ENCODE peak calls at places on chromosome 10, in eight cellular contexts. One of them, this sample, is unnamed.

GRCh38 chr10:72260588-72261322 is 13.0 kb upstream of the DDIT4 start:
- DNase-seq in pons: peak
- DNase-seq in GM18507: peak
- DNase-seq in fibroblast of mammary gland: peak
- DNase-seq in astrocyte: peak
- DNase-seq in hepatocyte: peak
- DNase-seq in NCI-H2107: peak
- DNase-seq in astrocyte of the spinal cord: peak
- DNase-seq in this sample: peak

GRCh38 chr10:58995058-58995596 is 181.3 kb upstream of the PHYHIPL start:
- DNase-seq in NCI-H2107: no peak
- DNase-seq in GM18507: no peak
- DNase-seq in hepatocyte: no peak
- DNase-seq in astrocyte of the spinal cord: no peak
- DNase-seq in astrocyte: no peak
- DNase-seq in fibroblast of mammary gland: no peak
- DNase-seq in pons: no peak
- DNase-seq in this sample: no peak

GRCh38 chr10:100184426-100185219 is 1.2 kb downstream of the ERLIN1 start:
- DNase-seq in fibroblast of mammary gland: peak
- DNase-seq in hepatocyte: peak
- DNase-seq in GM18507: no peak
- DNase-seq in astrocyte: no peak
- DNase-seq in NCI-H2107: no peak
- DNase-seq in astrocyte of the spinal cord: peak
- DNase-seq in pons: peak
- DNase-seq in this sample: peak

GRCh38 chr10:80489371-80490112 is 35.4 kb downstream of the TSPAN14 start:
- DNase-seq in hepatocyte: no peak
- DNase-seq in pons: no peak
- DNase-seq in astrocyte of the spinal cord: no peak
- DNase-seq in fibroblast of mammary gland: no peak
- DNase-seq in NCI-H2107: no peak
- DNase-seq in astrocyte: no peak
- DNase-seq in GM18507: no peak
- DNase-seq in this sample: no peak

GRCh38 chr10:44950326-44951225 is 9.0 kb upstream of the RASSF4 start:
- DNase-seq in astrocyte: no peak
- DNase-seq in NCI-H2107: no peak
- DNase-seq in GM18507: no peak
- DNase-seq in fibroblast of mammary gland: no peak
- DNase-seq in pons: no peak
- DNase-seq in astrocyte of the spinal cord: no peak
- DNase-seq in hepatocyte: no peak
- DNase-seq in this sample: no peak

GRCh38 chr10:1366811-1367425 is 310.7 kb downstream of the WDR37 start:
- DNase-seq in GM18507: no peak
- DNase-seq in astrocyte of the spinal cord: no peak
- DNase-seq in astrocyte: no peak
- DNase-seq in pons: no peak
- DNase-seq in hepatocyte: no peak
- DNase-seq in NCI-H2107: no peak
- DNase-seq in fibroblast of mammary gland: no peak
- DNase-seq in this sample: no peak

GRCh38 chr10:80596391-80597257 is 58.9 kb downstream of the SH2D4B start:
- DNase-seq in GM18507: no peak
- DNase-seq in pons: no peak
- DNase-seq in hepatocyte: peak
- DNase-seq in fibroblast of mammary gland: peak
- DNase-seq in NCI-H2107: no peak
- DNase-seq in astrocyte: peak
- DNase-seq in astrocyte of the spinal cord: peak
- DNase-seq in this sample: peak

GRCh38 chr10:60576130-60577069 is 186.7 kb upstream of the ANK3 start:
- DNase-seq in NCI-H2107: no peak
- DNase-seq in GM18507: no peak
- DNase-seq in astrocyte of the spinal cord: no peak
- DNase-seq in astrocyte: no peak
- DNase-seq in fibroblast of mammary gland: no peak
- DNase-seq in hepatocyte: no peak
- DNase-seq in pons: no peak
- DNase-seq in this sample: no peak

GRCh38 chr10:110434477-110435096 is 63.1 kb upstream of the DUSP5 start:
- DNase-seq in astrocyte: no peak
- DNase-seq in fibroblast of mammary gland: no peak
- DNase-seq in pons: no peak
- DNase-seq in GM18507: no peak
- DNase-seq in astrocyte of the spinal cord: no peak
- DNase-seq in hepatocyte: no peak
- DNase-seq in NCI-H2107: no peak
- DNase-seq in this sample: no peak

GRCh38 chr10:92848441-92849233 is at the start of gene EXOC6:
- DNase-seq in GM18507: peak
- DNase-seq in NCI-H2107: peak
- DNase-seq in pons: peak
- DNase-seq in astrocyte of the spinal cord: peak
- DNase-seq in fibroblast of mammary gland: peak
- DNase-seq in hepatocyte: peak
- DNase-seq in astrocyte: peak
- DNase-seq in this sample: peak

GRCh38 chr10:71746344-71747037 is 26.8 kb downstream of the VSIR start:
- DNase-seq in astrocyte: no peak
- DNase-seq in astrocyte of the spinal cord: no peak
- DNase-seq in fibroblast of mammary gland: no peak
- DNase-seq in GM18507: no peak
- DNase-seq in pons: no peak
- DNase-seq in hepatocyte: peak
- DNase-seq in NCI-H2107: no peak
- DNase-seq in this sample: no peak

GRCh38 chr10:85665078-85665477 is 701.5 kb downstream of the GRID1 start:
- DNase-seq in pons: no peak
- DNase-seq in hepatocyte: no peak
- DNase-seq in fibroblast of mammary gland: no peak
- DNase-seq in astrocyte: no peak
- DNase-seq in astrocyte of the spinal cord: no peak
- DNase-seq in GM18507: no peak
- DNase-seq in NCI-H2107: no peak
- DNase-seq in this sample: no peak

GRCh38 chr10:49448924-49449323 is 53.0 kb upstream of the DRGX start:
- DNase-seq in fibroblast of mammary gland: peak
- DNase-seq in hepatocyte: no peak
- DNase-seq in GM18507: no peak
- DNase-seq in astrocyte: peak
- DNase-seq in pons: no peak
- DNase-seq in NCI-H2107: no peak
- DNase-seq in astrocyte of the spinal cord: no peak
- DNase-seq in this sample: peak

GRCh38 chr10:104076743-104077160 is 8.9 kb downstream of the COL17A1 start:
- DNase-seq in NCI-H2107: peak
- DNase-seq in astrocyte of the spinal cord: peak
- DNase-seq in GM18507: no peak
- DNase-seq in pons: peak
- DNase-seq in astrocyte: no peak
- DNase-seq in hepatocyte: peak
- DNase-seq in fibroblast of mammary gland: peak
- DNase-seq in this sample: peak

GRCh38 chr10:58512470-58513188 is at the start of gene BICC1:
- DNase-seq in hepatocyte: peak
- DNase-seq in astrocyte of the spinal cord: peak
- DNase-seq in GM18507: no peak
- DNase-seq in NCI-H2107: no peak
- DNase-seq in fibroblast of mammary gland: peak
- DNase-seq in pons: peak
- DNase-seq in astrocyte: peak
- DNase-seq in this sample: peak

GRCh38 chr10:31644931-31645633 is 283.5 kb downstream of the ARHGAP12 start:
- DNase-seq in GM18507: no peak
- DNase-seq in NCI-H2107: no peak
- DNase-seq in fibroblast of mammary gland: peak
- DNase-seq in astrocyte: peak
- DNase-seq in pons: no peak
- DNase-seq in astrocyte of the spinal cord: peak
- DNase-seq in hepatocyte: no peak
- DNase-seq in this sample: peak

GRCh38 chr10:12934777-12935176 is 66.7 kb downstream of the CCDC3 start:
- DNase-seq in astrocyte of the spinal cord: peak
- DNase-seq in GM18507: no peak
- DNase-seq in hepatocyte: no peak
- DNase-seq in NCI-H2107: no peak
- DNase-seq in fibroblast of mammary gland: peak
- DNase-seq in astrocyte: peak
- DNase-seq in pons: no peak
- DNase-seq in this sample: peak

GRCh38 chr10:5584895-5585516 is 60.2 kb downstream of the CALML3 start:
- DNase-seq in fibroblast of mammary gland: peak
- DNase-seq in NCI-H2107: no peak
- DNase-seq in hepatocyte: no peak
- DNase-seq in astrocyte of the spinal cord: peak
- DNase-seq in GM18507: peak
- DNase-seq in pons: no peak
- DNase-seq in astrocyte: peak
- DNase-seq in this sample: peak

This sample was measured in M059J.